ENCODE peak calls at places on chromosome 20, in four cellular contexts. X is A549, J is K562, D is HepG2. V is an unnamed sample.
A peak's percentile ranks its signal among the peaks of the same experiment; 100 is the strongest.

GRCh38 chr20:39986231-39986904 is 702.7 kb downstream of the MAFB start:
- DNase-seq in X (no peak), J (no peak), D (no peak), V (peak; percentile 31)

GRCh38 chr20:46307139-46307998 is 929 bp downstream of the CDH22 start:
- DNase-seq in D (peak; percentile 44), J (peak; percentile 69), X (peak; percentile 87), V (peak; percentile 82)

GRCh38 chr20:47348539-47349142 is 7.9 kb downstream of the ZMYND8 start:
- DNase-seq in J (no peak), D (no peak), X (no peak), V (no peak)

GRCh38 chr20:14117768-14118167 is 122.5 kb downstream of the MACROD2 start:
- DNase-seq in J (no peak), D (no peak), X (no peak), V (no peak)

GRCh38 chr20:23820493-23820892 is 6.0 kb downstream of the CST2 start:
- DNase-seq in J (no peak), X (no peak), D (no peak), V (no peak)

GRCh38 chr20:11178946-11179654 is 505.3 kb upstream of the JAG1 start:
- DNase-seq in J (no peak), X (peak; percentile 28), D (peak; percentile 54), V (no peak)

GRCh38 chr20:39378781-39379180 is 416.6 kb downstream of the DHX35 start:
- DNase-seq in J (no peak), X (no peak), D (no peak), V (no peak)

GRCh38 chr20:40880063-40880715 is 148.4 kb upstream of the TOP1 start:
- DNase-seq in X (no peak), J (no peak), D (no peak), V (no peak)

DNA sequence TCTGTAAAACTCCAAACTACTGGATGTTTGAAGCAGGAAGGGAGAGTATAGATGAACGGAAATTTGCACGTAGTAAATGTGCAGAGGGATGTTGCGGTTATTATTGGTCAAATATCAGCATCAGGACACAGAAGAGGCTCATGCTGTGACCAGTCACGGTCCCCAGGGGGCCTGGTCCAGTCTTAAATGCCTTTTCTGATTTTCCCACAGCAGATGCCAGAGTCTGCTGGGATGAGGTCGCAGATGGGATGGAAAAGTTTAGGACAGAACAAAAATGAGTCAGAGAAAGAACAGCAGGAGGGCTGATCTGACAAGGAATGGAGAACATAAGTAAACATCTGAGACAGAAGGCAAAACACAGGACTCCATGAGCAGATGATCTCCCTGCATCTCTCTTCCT is 11.7 kb upstream of the SIRPG start:
- DNase-seq in D (no peak), J (no peak), X (peak; percentile 21), V (no peak)
- TF ChIP-seq HMGXB4 in D (no peak), J (no peak), X (no peak), V (no peak)

GRCh38 chr20:29430531-29430930 is 1826.9 kb upstream of the DEFB115 start:
- DNase-seq in J (no peak), X (no peak), D (no peak), V (no peak)
- TF ChIP-seq JUN in J (no peak), X (no peak), D (no peak), V (no peak)

DNA sequence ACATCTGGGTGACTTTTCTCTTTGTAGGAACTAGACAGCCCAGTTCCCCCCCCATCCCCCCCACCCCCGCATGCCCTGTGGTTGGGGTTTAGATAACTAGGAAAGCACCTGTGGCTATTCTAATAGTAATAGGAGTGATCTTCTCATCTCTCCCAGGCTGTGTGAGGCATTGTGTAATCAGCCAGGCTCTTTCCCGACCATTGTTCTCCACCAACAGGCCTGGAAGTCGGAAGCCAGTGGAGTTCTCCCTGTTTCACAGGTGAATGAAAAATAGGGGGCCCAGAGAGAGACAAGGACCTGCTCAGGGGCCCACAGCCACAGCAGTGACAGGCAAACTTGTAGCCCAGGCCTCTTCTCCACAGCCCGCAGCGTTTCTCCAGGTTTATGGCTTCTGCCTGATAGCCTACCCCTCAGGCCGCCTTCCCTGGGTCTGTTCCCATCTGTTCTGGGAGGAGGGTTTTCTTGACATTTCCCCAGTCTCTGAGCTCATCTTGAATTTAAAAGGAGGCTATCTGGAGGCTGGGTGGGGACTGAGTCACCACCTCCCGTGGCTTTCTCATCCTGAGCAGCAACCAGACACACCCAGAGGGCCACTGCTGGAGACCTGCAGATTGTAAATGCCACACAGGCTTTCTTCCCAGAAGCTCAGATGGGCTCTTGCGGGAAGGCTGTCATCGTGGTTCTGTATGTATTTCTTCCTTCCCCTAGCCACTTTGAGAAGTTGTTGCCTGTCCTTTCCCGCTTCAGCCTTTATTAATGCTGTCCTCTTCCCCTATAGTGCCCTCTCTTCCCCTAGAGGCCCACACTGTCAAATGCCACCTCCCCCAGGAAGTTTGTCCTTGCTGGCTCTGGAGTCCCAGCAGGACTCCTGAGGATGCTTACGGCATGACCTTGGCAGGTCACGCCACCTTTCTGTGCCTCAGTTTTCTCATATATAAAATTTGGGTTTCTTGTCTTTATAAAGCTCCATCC is 75.9 kb upstream of the MYL9 start:
- DNase-seq in J (peak; percentile 88), X (peak; percentile 91), D (peak; percentile 66), V (no peak)
- TF ChIP-seq HMGXB4 in J (no peak), X (no peak), D (no peak), V (no peak)

GRCh38 chr20:5376228-5376627 is 59.5 kb upstream of the PROKR2 start:
- DNase-seq in D (no peak), J (no peak), X (no peak), V (no peak)
- TF ChIP-seq JUN in D (no peak), J (no peak), X (no peak), V (no peak)

GRCh38 chr20:2751868-2752630 is 48.4 kb downstream of the CPXM1 start:
- DNase-seq in J (peak; percentile 44), X (no peak), D (no peak), V (no peak)
- TF ChIP-seq HMGXB4 in J (no peak), X (no peak), D (peak; percentile 30), V (no peak)

GRCh38 chr20:49888341-49889244 is 26.7 kb downstream of the SPATA2 start:
- DNase-seq in D (peak; percentile 69), J (peak; percentile 75), X (peak; percentile 77), V (peak; percentile 89)
- TF ChIP-seq JUN in D (no peak), J (no peak), X (no peak), V (no peak)

DNA sequence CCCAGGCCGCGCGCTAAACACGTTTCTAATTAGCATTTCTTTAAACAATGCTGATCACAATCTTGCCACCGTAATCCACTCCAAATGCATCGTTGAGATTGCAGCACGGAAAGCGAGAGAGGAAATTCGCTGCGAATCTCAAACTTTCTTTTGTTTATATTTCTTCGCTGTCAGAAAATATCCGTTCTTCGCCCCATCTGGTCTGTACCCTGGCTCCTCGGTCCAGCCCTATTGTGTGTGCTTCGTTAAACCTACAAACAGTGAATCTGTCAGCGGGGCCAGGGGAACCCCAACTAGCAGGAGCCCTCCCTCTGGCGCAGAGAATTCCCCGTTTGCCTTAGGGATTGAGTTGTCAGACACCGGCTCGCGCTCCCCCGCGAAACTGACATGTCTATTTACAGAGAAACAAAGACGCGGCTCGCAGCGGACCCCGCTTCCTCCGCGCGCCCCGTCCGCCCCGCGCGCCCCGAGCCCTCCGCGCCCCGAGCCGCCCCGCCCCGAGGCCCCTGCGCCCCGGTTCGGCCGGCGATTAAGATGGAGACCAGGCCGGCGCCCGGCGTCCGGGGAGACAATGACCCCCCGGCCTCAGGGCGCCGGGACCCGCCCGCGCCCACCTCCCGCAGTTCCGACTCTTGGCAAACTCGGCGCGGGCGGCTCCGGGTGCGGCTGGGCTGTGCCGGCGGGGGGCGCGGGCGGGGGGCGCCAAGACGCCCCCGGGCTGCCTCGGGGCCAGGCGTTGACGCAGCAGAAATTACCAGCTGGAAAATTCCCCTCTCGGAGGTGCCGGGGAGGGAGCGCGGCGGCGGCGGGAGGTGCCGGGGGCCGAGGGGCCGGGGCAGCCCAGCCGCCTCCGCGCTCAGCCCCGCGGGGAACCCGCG is 882 bp downstream of the ZBTB46 start:
- DNase-seq in D (no peak), J (no peak), X (no peak), V (peak; percentile 50)
- TF ChIP-seq HMGXB4 in D (no peak), J (no peak), X (no peak), V (no peak)

GRCh38 chr20:4041748-4042411 is 26.5 kb upstream of the RNF24 start:
- DNase-seq in D (no peak), X (peak; percentile 81), J (peak; percentile 83), V (no peak)
- TF ChIP-seq JUN in D (no peak), X (peak; percentile 40), J (no peak), V (no peak)

DNA sequence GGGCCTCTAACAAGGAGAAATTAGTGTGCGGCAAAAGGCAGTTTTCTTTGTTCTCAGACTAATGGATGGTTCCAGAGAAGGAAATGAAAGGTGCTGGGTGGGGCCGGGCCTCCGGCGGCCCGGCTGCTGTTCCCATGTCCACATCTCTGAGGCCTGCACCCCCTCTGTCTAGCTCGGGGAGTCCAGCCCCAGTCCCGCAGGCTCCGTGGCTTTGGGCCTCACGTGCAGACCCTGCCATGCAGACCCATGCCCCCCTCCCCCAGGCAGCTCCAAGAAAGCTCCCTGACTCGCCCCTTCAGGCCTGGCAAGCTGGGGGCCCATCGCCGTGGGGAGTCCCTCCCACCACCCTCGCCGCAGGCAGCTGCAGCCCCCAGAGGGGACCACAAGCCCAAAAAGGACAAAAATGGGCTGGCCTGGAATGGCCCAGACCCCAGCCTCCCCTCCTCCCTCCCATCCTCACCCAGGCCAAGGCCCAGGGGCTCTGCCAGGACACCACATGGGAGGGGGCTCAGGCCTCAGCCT is 35.7 kb upstream of the MRGBP start:
- DNase-seq in J (no peak), X (no peak), D (no peak), V (no peak)
- TF ChIP-seq HMGXB4 in J (no peak), X (no peak), D (no peak), V (no peak)

DNA sequence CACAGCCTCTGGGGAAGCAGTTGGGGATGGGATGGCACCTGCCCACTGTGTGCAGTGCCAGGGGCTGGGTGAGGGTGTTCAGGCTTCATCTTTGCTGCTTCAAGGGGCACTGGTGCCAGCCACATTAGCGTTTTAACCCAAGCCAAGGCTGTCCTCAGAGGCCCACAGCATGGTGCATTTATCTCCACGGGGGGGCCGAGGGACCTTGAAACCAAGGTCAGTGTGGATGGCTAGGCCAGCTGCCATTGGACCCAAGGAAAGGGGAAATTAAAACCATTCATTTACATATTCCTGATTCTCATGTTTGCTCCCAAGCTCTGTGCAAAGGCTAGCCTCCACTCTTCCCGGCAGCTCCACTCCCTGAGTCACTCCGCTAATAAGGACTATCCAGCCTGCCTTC is 197.0 kb downstream of the CDH4 start:
- DNase-seq in D (no peak), X (no peak), J (no peak), V (no peak)
- TF ChIP-seq JUN in D (no peak), X (no peak), J (no peak), V (no peak)